ENCODE peak calls at places on chromosome 2, in five cellular contexts. B, A, I, Y and D are unnamed samples.

GRCh38 chr2:222468338-222468737 is 44.0 kb downstream of the SGPP2 start:
- DNase-seq in B (no peak), A (no peak), I (no peak), Y (no peak), D (no peak)

GRCh38 chr2:217802261-217802660 is 200.5 kb downstream of the TNS1 start:
- DNase-seq in B (no peak), A (peak; percentile 18), I (no peak), Y (no peak), D (no peak)

GRCh38 chr2:239587836-239588235 is 187.0 kb upstream of the HDAC4 start:
- DNase-seq in B (no peak), A (no peak), I (no peak), Y (no peak), D (no peak)

GRCh38 chr2:60337142-60337497 is 216.3 kb downstream of the BCL11A start:
- DNase-seq in B (no peak), A (no peak), I (peak; percentile 52), Y (no peak), D (no peak)

GRCh38 chr2:85953476-85953875 is 64.7 kb upstream of the ST3GAL5 start:
- DNase-seq in B (no peak), A (no peak), I (no peak), Y (no peak), D (no peak)

GRCh38 chr2:153165021-153165420 is 313.5 kb downstream of the RPRM start:
- DNase-seq in B (no peak), A (no peak), I (no peak), Y (no peak), D (no peak)

GRCh38 chr2:85717308-85718005 is 23.3 kb downstream of the GNLY start:
- DNase-seq in B (no peak), A (no peak), I (peak; percentile 73), Y (peak; percentile 50), D (no peak)

GRCh38 chr2:138948070-138948539 is 167.9 kb upstream of the NXPH2 start:
- DNase-seq in B (no peak), A (no peak), I (no peak), Y (peak; percentile 64), D (peak; percentile 89)

GRCh38 chr2:164430166-164430783 is 191.0 kb downstream of the GRB14 start:
- DNase-seq in B (peak; percentile 24), A (peak; percentile 16), I (peak; percentile 70), Y (peak; percentile 64), D (no peak)

GRCh38 chr2:121471571-121472464 is 58.9 kb upstream of the RNU4ATAC start:
- DNase-seq in B (no peak), A (no peak), I (no peak), Y (peak; percentile 76), D (no peak)

GRCh38 chr2:10344105-10345066 is 41.7 kb downstream of the HPCAL1 start:
- DNase-seq in B (no peak), A (no peak), I (no peak), Y (peak; percentile 20), D (no peak)

GRCh38 chr2:169528271-169528701 is 18.8 kb downstream of the KLHL41 start:
- DNase-seq in B (peak; percentile 64), A (peak; percentile 70), I (peak; percentile 81), Y (peak; percentile 55), D (peak; percentile 65)

GRCh38 chr2:33441235-33441810 is 35.1 kb upstream of the RASGRP3 start:
- DNase-seq in B (peak; percentile 19), A (peak; percentile 39), I (peak; percentile 70), Y (peak; percentile 82), D (peak; percentile 61)

GRCh38 chr2:16578081-16578480 is 87.6 kb downstream of the CYRIA start:
- DNase-seq in B (no peak), A (no peak), I (no peak), Y (no peak), D (no peak)

GRCh38 chr2:48738806-48739205 is 16.7 kb downstream of the LHCGR start:
- DNase-seq in B (no peak), A (no peak), I (no peak), Y (no peak), D (no peak)

GRCh38 chr2:99861376-99861760 is 281.0 kb downstream of the AFF3 start:
- DNase-seq in B (peak; percentile 4), A (no peak), I (no peak), Y (no peak), D (no peak)

GRCh38 chr2:138293549-138293948 is 208.0 kb upstream of the SPOPL start:
- DNase-seq in B (no peak), A (no peak), I (no peak), Y (no peak), D (no peak)

GRCh38 chr2:37544617-37545031 is 126.8 kb downstream of the CDC42EP3 start:
- DNase-seq in B (no peak), A (no peak), I (no peak), Y (no peak), D (no peak)

GRCh38 chr2:96546321-96546720 is 9.8 kb downstream of the ARID5A start:
- DNase-seq in B (no peak), A (no peak), I (no peak), Y (no peak), D (peak; percentile 31)

GRCh38 chr2:216082805-216083204 is 1.1 kb downstream of the TMEM169 start:
- DNase-seq in B (no peak), A (no peak), I (peak; percentile 32), Y (no peak), D (no peak)

GRCh38 chr2:156191547-156191946 is 141.0 kb downstream of the NR4A2 start:
- DNase-seq in B (no peak), A (no peak), I (no peak), Y (peak; percentile 0), D (no peak)

GRCh38 chr2:132909427-132909826 is 239.4 kb upstream of the LYPD1 start:
- DNase-seq in B (no peak), A (no peak), I (no peak), Y (no peak), D (no peak)

GRCh38 chr2:113910110-113910717 is 20.3 kb downstream of the ACTR3 start:
- DNase-seq in B (peak; percentile 35), A (no peak), I (no peak), Y (no peak), D (no peak)

GRCh38 chr2:44836916-44837315 is 104.6 kb upstream of the SIX3 start:
- DNase-seq in B (no peak), A (no peak), I (no peak), Y (no peak), D (peak; percentile 22)

GRCh38 chr2:60496976-60497375 is 56.5 kb downstream of the BCL11A start:
- DNase-seq in B (no peak), A (no peak), I (peak; percentile 55), Y (no peak), D (no peak)

GRCh38 chr2:230751062-230751461 is 38.4 kb downstream of the CAB39 start:
- DNase-seq in B (no peak), A (no peak), I (no peak), Y (peak; percentile 77), D (peak; percentile 76)

DNA sequence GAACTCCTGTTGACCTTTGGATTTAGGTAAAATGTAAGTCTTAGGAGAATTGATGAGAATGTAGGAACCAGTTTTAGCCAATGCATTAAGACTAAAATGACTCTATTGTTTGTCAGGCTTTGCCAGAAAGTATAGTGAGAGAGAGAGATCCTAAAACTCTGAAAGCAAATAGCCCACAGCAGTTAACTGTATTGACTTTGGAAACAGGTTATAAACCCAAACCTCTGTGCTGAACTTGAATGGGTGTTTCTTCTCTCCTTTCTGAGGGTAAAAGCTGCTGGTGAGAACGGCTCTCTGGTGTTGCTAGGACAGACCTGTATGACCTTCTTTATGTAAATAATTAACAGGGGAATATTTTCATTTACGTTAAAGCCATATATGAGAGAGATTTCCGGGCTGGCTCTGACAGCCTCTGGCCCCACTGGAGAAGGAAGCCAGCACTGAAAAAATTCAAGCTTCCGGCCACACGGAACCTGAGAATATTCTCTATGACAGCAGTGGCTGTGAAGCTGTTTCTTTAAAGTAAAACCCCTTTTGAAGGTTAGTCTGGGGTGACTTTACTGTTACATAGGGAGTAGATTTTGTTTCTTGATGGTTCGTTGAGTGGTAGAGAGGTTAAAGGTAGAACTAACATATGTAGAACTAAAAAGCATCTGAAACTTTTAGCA is 123.7 kb downstream of the SPTBN1 start:
- DNase-seq in B (peak; percentile 83), A (no peak), I (no peak), Y (no peak), D (no peak)
- H3K4me1 ChIP-seq in B (peaks cover 52% of the 10 kb centered on the region), A (peaks cover 17% of the 10 kb centered on the region), I (peaks cover 25% of the 10 kb centered on the region), Y (peaks cover 12% of the 10 kb centered on the region), D (no peaks in the 10 kb centered on the region)

GRCh38 chr2:127074936-127075335 is 32.0 kb downstream of the BIN1 start:
- DNase-seq in B (no peak), A (no peak), I (no peak), Y (no peak), D (no peak)
- H3K4me1 ChIP-seq in B (peaks cover under 1% of the 10 kb centered on the region), A (peaks cover 13% of the 10 kb centered on the region), I (peaks cover 9% of the 10 kb centered on the region), Y (no peaks in the 10 kb centered on the region), D (peaks cover 56% of the 10 kb centered on the region)

DNA sequence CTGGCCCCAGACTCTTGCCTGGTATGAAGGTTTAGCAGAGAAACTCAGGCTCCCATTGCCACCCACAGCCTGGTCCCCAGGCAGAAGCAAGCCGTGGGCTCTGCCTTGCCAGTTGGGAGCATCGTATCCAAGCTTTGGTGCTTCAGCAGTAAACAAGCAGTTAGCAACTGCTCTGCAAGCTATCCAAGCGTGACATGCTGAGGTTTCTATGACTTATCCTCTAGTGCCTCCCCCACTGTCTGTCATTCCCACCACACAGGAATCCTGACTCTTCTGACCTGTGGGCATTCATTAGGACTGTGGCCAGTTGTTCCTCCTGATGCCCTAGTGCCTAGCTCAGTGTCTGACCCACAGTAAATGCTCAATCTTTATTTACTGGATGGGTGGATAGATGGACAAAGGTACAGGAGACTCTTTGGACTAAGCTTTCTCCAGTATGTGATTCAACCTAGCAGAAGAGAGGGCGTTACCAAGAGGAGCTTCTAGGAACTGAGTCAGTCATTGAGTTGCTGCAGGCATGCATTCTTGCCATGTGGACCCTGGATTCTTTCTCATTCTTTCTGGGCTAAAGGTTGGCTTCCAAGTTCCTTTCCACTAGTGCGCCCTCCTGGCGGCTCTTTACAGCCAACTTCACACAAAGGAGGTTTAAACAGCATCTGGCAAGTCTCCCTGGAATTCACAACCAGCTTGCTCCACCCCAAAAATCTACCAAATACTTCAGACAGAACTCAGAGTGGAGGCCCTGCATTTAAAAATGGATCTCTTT is 40.6 kb upstream of the MRPL19 start:
- DNase-seq in B (peak; percentile 49), A (no peak), I (peak; percentile 47), Y (peak; percentile 85), D (peak; percentile 93)
- H3K4me1 ChIP-seq in B (no peaks in the 10 kb centered on the region), A (no peaks in the 10 kb centered on the region), I (peaks cover 12% of the 10 kb centered on the region), Y (peaks cover 21% of the 10 kb centered on the region), D (peaks cover 78% of the 10 kb centered on the region)

GRCh38 chr2:69143726-69144360 is 130.9 kb downstream of the ANTXR1 start:
- DNase-seq in B (no peak), A (no peak), I (no peak), Y (no peak), D (no peak)

GRCh38 chr2:69138793-69139510 is 126.0 kb downstream of the ANTXR1 start:
- DNase-seq in B (no peak), A (peak; percentile 54), I (no peak), Y (peak; percentile 83), D (peak; percentile 78)

GRCh38 chr2:69138247-69138754 is 125.3 kb downstream of the ANTXR1 start:
- DNase-seq in B (no peak), A (no peak), I (no peak), Y (peak; percentile 77), D (peak; percentile 50)

GRCh38 chr2:69139778-69140177 is 126.8 kb downstream of the ANTXR1 start:
- DNase-seq in B (no peak), A (no peak), I (no peak), Y (no peak), D (no peak)

GRCh38 chr2:69141081-69141480 is 128.1 kb downstream of the ANTXR1 start:
- DNase-seq in B (no peak), A (peak; percentile 30), I (no peak), Y (no peak), D (no peak)
- H3K4me1 ChIP-seq in B (no peaks in the 10 kb centered on the region), A (no peaks in the 10 kb centered on the region), I (peaks cover 10% of the 10 kb centered on the region), Y (peaks cover 9% of the 10 kb centered on the region), D (peaks cover 38% of the 10 kb centered on the region)